ENCODE peak calls at places on chromosomes 16 and 17, in four cellular contexts. L, Y, Z and U are unnamed samples.

GRCh38 chr17:79951361-79952264 is 84.1 kb downstream of the TBC1D16 start:
- DNase-seq in L (peak; percentile 56), Y (peak; percentile 79), Z (no peak), U (no peak)

GRCh38 chr16:3014971-3015370 is 2.2 kb downstream of the CLDN9 start:
- DNase-seq in L (no peak), Y (no peak), Z (no peak), U (no peak)

GRCh38 chr16:28992496-28992895 is 7.6 kb downstream of the LAT start:
- DNase-seq in L (no peak), Y (no peak), Z (no peak), U (no peak)

GRCh38 chr17:37844158-37844976 is 79.8 kb upstream of the TBC1D3K start:
- DNase-seq in L (no peak), Y (peak; percentile 69), Z (no peak), U (peak; percentile 86)

GRCh38 chr17:27984816-27985215 is 57.7 kb upstream of the NLK start:
- DNase-seq in L (no peak), Y (no peak), Z (no peak), U (no peak)

GRCh38 chr17:3983945-3984484 is 19.8 kb upstream of the ATP2A3 start:
- DNase-seq in L (no peak), Y (no peak), Z (no peak), U (no peak)

GRCh38 chr17:29051731-29052130 is 8.8 kb downstream of the PIPOX start:
- DNase-seq in L (no peak), Y (no peak), Z (no peak), U (no peak)

GRCh38 chr17:30929081-30929633 is 7.4 kb downstream of the ADAP2 start:
- DNase-seq in L (no peak), Y (no peak), Z (no peak), U (no peak)

GRCh38 chr17:42272162-42272561 is 4.0 kb downstream of the STAT5B start:
- DNase-seq in L (no peak), Y (no peak), Z (no peak), U (no peak)

GRCh38 chr17:10261098-10261497 is 62.7 kb upstream of the GAS7 start:
- DNase-seq in L (no peak), Y (no peak), Z (no peak), U (no peak)

GRCh38 chr17:20242271-20242670 is 225.1 kb downstream of the LGALS9B start:
- DNase-seq in L (no peak), Y (no peak), Z (no peak), U (no peak)

GRCh38 chr17:75642221-75643032 is 9.2 kb downstream of the SMIM5 start:
- DNase-seq in L (no peak), Y (no peak), Z (no peak), U (no peak)

GRCh38 chr17:596763-597644 is 117.6 kb downstream of the VPS53 start:
- DNase-seq in L (no peak), Y (peak; percentile 87), Z (no peak), U (peak; percentile 27)

GRCh38 chr16:83215417-83216001 is 588.7 kb downstream of the CDH13 start:
- DNase-seq in L (no peak), Y (peak; percentile 50), Z (no peak), U (peak; percentile 59)

GRCh38 chr16:27398894-27399853 is 2.8 kb upstream of the IL21R start:
- DNase-seq in L (no peak), Y (no peak), Z (no peak), U (no peak)

GRCh38 chr16:88303890-88304819 is 78.6 kb upstream of the ZNF469 start:
- DNase-seq in L (no peak), Y (peak; percentile 94), Z (no peak), U (no peak)

GRCh38 chr17:58421711-58422110 is 4.4 kb upstream of the RNF43 start:
- DNase-seq in L (no peak), Y (no peak), Z (no peak), U (no peak)

GRCh38 chr16:61887903-61888302 is 148.3 kb downstream of the CDH8 start:
- DNase-seq in L (no peak), Y (peak; percentile 9), Z (no peak), U (no peak)

GRCh38 chr17:48732688-48733629 is 4.4 kb upstream of the HOXB13 start:
- DNase-seq in L (no peak), Y (no peak), Z (no peak), U (no peak)

GRCh38 chr17:50627386-50627781 is 7.3 kb upstream of the ABCC3 start:
- DNase-seq in L (no peak), Y (no peak), Z (no peak), U (no peak)

GRCh38 chr16:88768041-88768876 is 16.8 kb downstream of the PIEZO1 start:
- DNase-seq in L (no peak), Y (peak; percentile 39), Z (no peak), U (no peak)

GRCh38 chr16:85935957-85936760 is 37.2 kb downstream of the IRF8 start:
- DNase-seq in L (no peak), Y (no peak), Z (no peak), U (peak; percentile 82)
- TF ChIP-seq CTCF in L (no peak), Y (no peak), Z (no peak), U (no peak)

GRCh38 chr17:53516643-53517042 is 306.1 kb upstream of the KIF2B start:
- DNase-seq in L (no peak), Y (no peak), Z (no peak), U (no peak)
- TF ChIP-seq CTCF in L (no peak), Y (no peak), Z (no peak), U (no peak)

GRCh38 chr17:22703786-22704441 is 1011.6 kb downstream of the KCNJ18 start:
- DNase-seq in L (no peak), Y (no peak), Z (no peak), U (no peak)
- TF ChIP-seq CTCF in L (no peak), Y (no peak), Z (no peak), U (no peak)

GRCh38 chr17:44348234-44348987 is 3.3 kb downstream of the GRN start:
- DNase-seq in L (no peak), Y (peak; percentile 79), Z (no peak), U (peak; percentile 75)

GRCh38 chr17:44344939-44345496 is at the start of gene GRN:
- DNase-seq in L (peak; percentile 90), Y (peak; percentile 99), Z (peak; percentile 93), U (peak; percentile 95)

GRCh38 chr17:44345497-44346026 is 460 bp downstream of the GRN start:
- DNase-seq in L (no peak), Y (peak; percentile 81), Z (no peak), U (no peak)

GRCh38 chr17:44343510-44344209 is 1.4 kb upstream of the GRN start:
- DNase-seq in L (no peak), Y (no peak), Z (no peak), U (no peak)

GRCh38 chr17:44346064-44346844 is 1.2 kb downstream of the GRN start:
- DNase-seq in L (no peak), Y (no peak), Z (no peak), U (peak; percentile 21)
- TF ChIP-seq CTCF in L (no peak), Y (no peak), Z (no peak), U (no peak)

GRCh38 chr17:5509482-5509881 is 23.1 kb downstream of the MIS12 start:
- DNase-seq in L (no peak), Y (peak; percentile 50), Z (no peak), U (no peak)

GRCh38 chr17:5510776-5511175 is 24.4 kb downstream of the MIS12 start:
- DNase-seq in L (no peak), Y (no peak), Z (no peak), U (no peak)

GRCh38 chr17:5502552-5502951 is 16.2 kb downstream of the MIS12 start:
- DNase-seq in L (no peak), Y (no peak), Z (no peak), U (no peak)

GRCh38 chr17:5508855-5509254 is 22.5 kb downstream of the MIS12 start:
- DNase-seq in L (no peak), Y (peak; percentile 58), Z (no peak), U (no peak)

GRCh38 chr17:5506307-5506706 is 19.9 kb downstream of the MIS12 start:
- DNase-seq in L (no peak), Y (no peak), Z (no peak), U (no peak)
- TF ChIP-seq CTCF in L (no peak), Y (no peak), Z (no peak), U (no peak)

GRCh38 chr17:69336580-69336979 is 9.6 kb upstream of the ABCA5 start:
- DNase-seq in L (no peak), Y (no peak), Z (no peak), U (no peak)
- TF ChIP-seq CTCF in L (no peak), Y (no peak), Z (no peak), U (no peak)

GRCh38 chr17:82351713-82352488 is 7.1 kb upstream of the TEX19 start:
- DNase-seq in L (peak; percentile 82), Y (peak; percentile 94), Z (peak; percentile 82), U (peak; percentile 91)
- TF ChIP-seq CTCF in L (peak; percentile 97), Y (peak; percentile 91), Z (peak; percentile 96), U (peak; percentile 91)

GRCh38 chr17:82737981-82738877 is 2.8 kb downstream of the FN3K start:
- DNase-seq in L (no peak), Y (peak; percentile 52), Z (no peak), U (no peak)

GRCh38 chr17:82745524-82745923 is 6.3 kb upstream of the TBCD start:
- DNase-seq in L (no peak), Y (no peak), Z (no peak), U (no peak)

GRCh38 chr17:82740906-82741759 is 5.7 kb downstream of the FN3K start:
- DNase-seq in L (no peak), Y (peak; percentile 31), Z (no peak), U (no peak)

GRCh38 chr17:82748756-82749155 is 3.1 kb upstream of the TBCD start:
- DNase-seq in L (no peak), Y (no peak), Z (no peak), U (no peak)

DNA sequence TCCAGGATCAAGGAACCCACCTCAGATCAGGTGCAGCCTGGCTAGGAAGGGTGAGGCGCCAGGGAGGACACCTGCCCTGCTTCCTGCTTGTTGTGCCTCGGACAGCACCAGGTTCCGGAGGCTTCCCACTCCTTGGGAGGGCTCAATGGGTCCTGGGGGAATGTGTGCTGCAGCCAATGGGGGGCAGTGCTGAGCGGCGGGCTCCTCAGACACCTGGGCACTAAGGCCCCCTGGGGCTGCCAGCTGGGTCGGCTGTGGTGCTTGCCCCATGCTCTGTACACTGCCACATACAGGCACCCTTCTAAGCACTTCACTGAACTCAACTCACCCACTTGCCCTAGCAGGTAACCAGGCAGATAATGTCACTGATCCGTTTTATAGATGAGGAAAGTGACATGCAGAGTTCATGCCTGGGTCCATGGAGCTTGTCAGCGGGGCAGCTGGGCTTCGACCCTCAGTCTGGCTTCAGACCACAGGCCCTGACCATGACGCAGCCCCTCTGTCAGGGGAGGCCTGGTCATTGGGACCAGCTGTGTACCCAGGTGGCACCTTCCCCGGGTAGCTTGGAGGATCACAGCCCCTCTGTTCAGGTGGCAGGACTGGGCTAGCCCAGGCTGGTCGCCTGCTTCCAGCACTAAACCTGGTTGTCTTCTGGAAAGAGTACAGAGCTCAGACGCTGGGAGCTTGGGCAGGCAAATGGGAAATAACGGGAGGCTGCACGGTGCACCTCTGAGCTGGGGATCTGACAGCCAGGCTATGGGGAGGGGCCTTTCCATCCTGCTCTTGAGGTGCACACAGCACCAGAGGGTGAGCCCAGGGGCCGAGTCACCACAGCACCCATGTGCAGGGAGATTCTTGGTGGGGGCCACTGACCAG is 8.2 kb downstream of the FN3K start:
- DNase-seq in L (no peak), Y (no peak), Z (no peak), U (no peak)
- TF ChIP-seq CTCF in L (no peak), Y (no peak), Z (no peak), U (no peak)